ENCODE peak calls at places on chromosomes 3 and 15, in six cellular contexts. O, W, U, N, P and S are unnamed samples.

GRCh38 chr3:151838574-151839312 is 24.8 kb downstream of the AADAC start:
- DNase-seq in W (peak), P (peak), U (peak), N (peak), O (peak), S (peak)

GRCh38 chr3:102444101-102444500 is 9.3 kb downstream of the ZPLD1 start:
- DNase-seq in P (no peak), O (no peak), U (no peak), W (peak), N (no peak), S (peak)

GRCh38 chr3:45198264-45199260 is 27.5 kb downstream of the TMEM158 start:
- DNase-seq in W (peak), U (no peak), O (no peak), P (no peak), N (no peak), S (no peak)

GRCh38 chr15:65211157-65211982 is at the start of gene CILP:
- DNase-seq in W (peak), U (no peak), P (peak), N (no peak), O (no peak), S (no peak)

GRCh38 chr3:16855497-16855896 is 29.3 kb upstream of the PLCL2 start:
- DNase-seq in N (no peak), U (no peak), W (no peak), P (no peak), O (no peak), S (no peak)

GRCh38 chr3:194381460-194381875 is 11.9 kb upstream of the LRRC15 start:
- DNase-seq in W (no peak), N (peak), O (peak), P (no peak), U (no peak), S (no peak)

GRCh38 chr3:149454746-149455145 is 19.8 kb upstream of the TM4SF4 start:
- DNase-seq in W (peak), N (no peak), U (no peak), P (no peak), O (no peak), S (peak)

GRCh38 chr15:82303956-82304640 is 41.5 kb downstream of the SAXO2 start:
- DNase-seq in P (no peak), U (no peak), N (no peak), W (no peak), O (no peak), S (no peak)

GRCh38 chr15:56653082-56653481 is 80.2 kb downstream of the ZNF280D start:
- DNase-seq in W (no peak), P (no peak), U (no peak), O (no peak), N (no peak), S (no peak)

GRCh38 chr3:37129871-37130270 is 44.5 kb downstream of the LRRFIP2 start:
- DNase-seq in W (no peak), P (no peak), N (no peak), U (no peak), O (no peak), S (no peak)

GRCh38 chr15:99181544-99181943 is 67.8 kb downstream of the TTC23 start:
- DNase-seq in W (peak), P (peak), U (no peak), N (no peak), O (no peak), S (no peak)